ENCODE peak calls at places on chromosomes 1 and 21, in four cellular contexts. J is right lobe of liver, O is esophagus squamous epithelium, Q is stomach. C is an unnamed sample.

GRCh38 chr1:77757066-77757584 is 2.5 kb downstream of the USP33 start:
- DNase-seq in J (no peak), Q (no peak), O (no peak), C (no peak)

GRCh38 chr1:58089898-58090535 is 456.5 kb downstream of the OMA1 start:
- DNase-seq in Q (no peak), O (no peak), J (no peak), C (no peak)

GRCh38 chr1:109768335-109768650 is 4.6 kb upstream of the EPS8L3 start:
- DNase-seq in O (no peak), J (peak; percentile 27), Q (peak; percentile 16), C (no peak)

GRCh38 chr1:241443561-241443960 is 76.0 kb downstream of the FH start:
- DNase-seq in J (no peak), Q (no peak), O (no peak), C (no peak)

GRCh38 chr1:172220376-172220775 is 200.1 kb upstream of the C1orf105 start:
- DNase-seq in O (no peak), J (no peak), Q (no peak), C (no peak)

GRCh38 chr1:117606608-117607261 is 887 bp downstream of the TENT5C start:
- DNase-seq in Q (peak; percentile 56), J (peak; percentile 70), O (no peak), C (peak; percentile 65)

GRCh38 chr21:41703857-41704501 is 62.9 kb downstream of the RIPK4 start:
- DNase-seq in Q (peak; percentile 80), O (no peak), J (no peak), C (no peak)

GRCh38 chr1:185440877-185441276 is 123.8 kb upstream of the IVNS1ABP start:
- DNase-seq in Q (no peak), J (no peak), O (no peak), C (no peak)

GRCh38 chr1:225476538-225476988 is 48.7 kb upstream of the LBR start:
- DNase-seq in Q (no peak), J (no peak), O (no peak), C (no peak)

GRCh38 chr1:171931752-171932151 is 90.5 kb downstream of the DNM3 start:
- DNase-seq in J (no peak), O (no peak), Q (no peak), C (no peak)

GRCh38 chr1:110245876-110246620 is 35.9 kb downstream of the KCNC4 start:
- DNase-seq in Q (no peak), O (no peak), J (no peak), C (no peak)

GRCh38 chr1:76124196-76124595 is 49.6 kb downstream of the ST6GALNAC3 start:
- DNase-seq in J (no peak), Q (no peak), O (no peak), C (peak; percentile 19)

GRCh38 chr1:111538343-111539035 is 35.1 kb upstream of the ADORA3 start:
- DNase-seq in J (no peak), Q (no peak), O (no peak), C (no peak)

GRCh38 chr1:205480349-205481278 is 23.9 kb upstream of the CDK18 start:
- DNase-seq in J (no peak), O (no peak), Q (no peak), C (no peak)

GRCh38 chr1:2003564-2004131 is at the start of gene CFAP74:
- DNase-seq in J (no peak), O (no peak), Q (no peak), C (peak; percentile 66)

GRCh38 chr1:56577859-56578663 is 1.3 kb downstream of the PLPP3 start:
- DNase-seq in Q (peak; percentile 84), J (peak; percentile 74), O (peak; percentile 12), C (peak; percentile 40)

GRCh38 chr1:95042286-95042685 is 30.5 kb downstream of the ALG14 start:
- DNase-seq in J (no peak), Q (no peak), O (no peak), C (no peak)

GRCh38 chr1:97603776-97604175 is 317.1 kb downstream of the DPYD start:
- DNase-seq in O (no peak), Q (no peak), J (no peak), C (no peak)

GRCh38 chr1:152743371-152744145 is 14.3 kb upstream of the KPRP start:
- DNase-seq in Q (no peak), J (no peak), O (no peak), C (no peak)

GRCh38 chr1:185850366-185850765 is 116.2 kb downstream of the HMCN1 start:
- DNase-seq in J (no peak), O (no peak), Q (no peak), C (no peak)

GRCh38 chr1:21531243-21531642 is 22.0 kb downstream of the ALPL start:
- DNase-seq in J (no peak), Q (no peak), O (no peak), C (no peak)

GRCh38 chr1:31769720-31770390 is 5.7 kb upstream of the ADGRB2 start:
- DNase-seq in J (peak; percentile 77), Q (peak; percentile 74), O (no peak), C (peak; percentile 86)

GRCh38 chr1:156245451-156246232 is 2.2 kb downstream of the PAQR6 start:
- DNase-seq in J (no peak), Q (peak; percentile 42), O (no peak), C (peak; percentile 38)

GRCh38 chr1:3981746-3982505 is 81.9 kb upstream of the C1orf174 start:
- DNase-seq in Q (no peak), O (no peak), J (no peak), C (peak; percentile 67)

GRCh38 chr1:58862728-58863385 is 79.0 kb upstream of the JUN start:
- DNase-seq in O (no peak), J (no peak), Q (no peak), C (no peak)

GRCh38 chr21:39720126-39720778 is 24.7 kb upstream of the IGSF5 start:
- DNase-seq in O (no peak), Q (no peak), J (no peak), C (no peak)

GRCh38 chr1:205967555-205968335 is 24.5 kb upstream of the SLC26A9 start:
- DNase-seq in O (no peak), J (no peak), Q (no peak), C (no peak)

GRCh38 chr1:164644268-164644667 is 85.3 kb downstream of the PBX1 start:
- DNase-seq in O (no peak), Q (no peak), J (no peak), C (no peak)

GRCh38 chr1:47423872-47424271 is 7.8 kb downstream of the FOXE3 start:
- DNase-seq in J (no peak), O (no peak), Q (no peak), C (no peak)

GRCh38 chr21:25717491-25718139 is 17.1 kb downstream of the ATP5PF start:
- DNase-seq in J (no peak), Q (no peak), O (no peak), C (no peak)

GRCh38 chr1:25063591-25064416 is 133.7 kb upstream of the RUNX3 start:
- DNase-seq in O (no peak), Q (no peak), J (peak; percentile 12), C (no peak)

GRCh38 chr1:211132681-211133392 is 1.1 kb downstream of the KCNH1 start:
- DNase-seq in Q (no peak), J (no peak), O (no peak), C (no peak)

GRCh38 chr1:179586107-179586823 is 5.4 kb upstream of the TDRD5 start:
- DNase-seq in J (no peak), Q (peak; percentile 85), O (no peak), C (peak; percentile 84)

GRCh38 chr1:198125995-198126758 is 30.6 kb upstream of the NEK7 start:
- DNase-seq in O (no peak), J (no peak), Q (no peak), C (no peak)

GRCh38 chr1:238954865-238955264 is 431.5 kb upstream of the CHRM3 start:
- DNase-seq in O (no peak), J (no peak), Q (no peak), C (no peak)

GRCh38 chr1:93042822-93043557 is 36.1 kb upstream of the MTF2 start:
- DNase-seq in J (no peak), Q (no peak), O (no peak), C (no peak)

GRCh38 chr1:177346960-177347359 is 176.2 kb downstream of the BRINP2 start:
- DNase-seq in J (peak; percentile 60), Q (peak; percentile 78), O (no peak), C (no peak)

DNA sequence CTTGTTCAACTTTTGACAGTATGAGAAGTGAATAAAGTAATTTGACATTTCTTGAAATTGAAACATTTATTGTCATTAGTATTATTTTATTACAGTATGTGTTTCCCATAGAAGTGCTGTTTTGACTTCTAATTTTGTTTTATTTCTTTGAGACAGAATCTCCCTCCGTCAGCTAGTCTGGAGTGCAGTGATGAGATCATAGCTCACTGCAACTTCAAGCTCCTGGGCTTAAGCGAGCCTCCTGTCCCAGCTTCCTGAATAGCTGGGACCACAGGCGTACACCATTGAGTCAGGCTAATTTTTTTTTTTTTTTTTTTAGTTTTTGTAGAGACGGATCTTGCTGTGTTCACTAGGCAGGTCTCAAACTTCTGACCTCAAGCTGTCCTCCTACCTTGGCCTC is 29.2 kb downstream of the THRAP3 start:
- DNase-seq in Q (no peak), J (no peak), O (no peak), C (no peak)
- H3K27ac ChIP-seq in Q (no peak overlapping the region), J (no peak overlapping the region), O (no peak overlapping the region), C (peak overlapping the region; percentile 20)

DNA sequence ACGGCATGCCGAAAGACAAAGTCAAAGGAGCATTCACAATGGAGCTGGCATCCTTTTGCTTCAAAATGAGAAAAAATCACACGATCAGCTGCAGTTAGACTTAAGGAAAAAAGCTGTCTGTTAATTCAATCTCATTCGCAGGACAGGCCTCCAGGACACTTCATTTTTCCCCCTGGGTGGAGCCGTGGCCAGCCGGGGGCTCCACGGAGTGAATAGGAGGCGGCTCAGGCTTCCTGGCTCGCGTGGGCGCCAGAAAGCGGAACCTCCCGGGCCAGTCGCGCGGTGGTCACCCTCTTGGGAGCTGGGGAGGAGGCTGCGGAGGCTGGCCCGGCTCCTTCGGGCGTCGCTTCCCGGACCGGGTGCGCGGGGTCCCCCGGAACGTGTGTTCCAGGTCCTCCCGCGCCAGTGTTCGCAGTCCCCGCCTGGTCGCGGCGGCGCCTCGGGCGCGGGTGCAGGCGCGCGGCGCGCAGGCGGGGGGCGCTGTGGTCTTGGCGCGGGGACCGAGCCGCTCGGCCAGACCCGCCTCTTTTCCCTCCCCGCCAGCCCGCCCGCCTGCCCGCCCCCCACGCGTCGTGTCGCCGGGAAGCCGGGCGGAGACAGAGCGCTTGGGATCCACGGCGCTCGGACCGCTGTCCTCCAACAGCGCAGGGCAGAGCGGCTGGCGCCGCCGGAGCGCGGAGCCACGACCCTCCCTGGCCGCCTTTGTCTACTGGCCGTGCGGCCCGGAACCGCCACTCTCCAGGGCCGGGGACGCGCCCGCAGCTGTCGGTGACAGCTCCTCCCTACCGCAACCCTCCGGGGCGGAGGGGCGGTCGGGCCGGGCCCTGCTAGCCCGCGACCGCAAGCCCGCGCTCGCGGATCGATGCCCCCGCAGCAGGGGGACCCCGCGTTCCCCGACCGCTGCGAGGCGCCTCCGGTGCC is at the start of gene RHOU:
- DNase-seq in Q (peak; percentile 82), J (peak; percentile 89), O (no peak), C (peak; percentile 81)
- TF ChIP-seq POLR2A in Q (no peak), J (peak; percentile 95), O (peak; percentile 67), C (peak; percentile 74)

GRCh38 chr1:162873671-162874666 is 13.0 kb upstream of the CCDC190 start:
- DNase-seq in J (no peak), Q (no peak), O (no peak), C (no peak)
- TF ChIP-seq CTCF in J (no peak), Q (no peak), O (peak; percentile 12), C (no peak)

GRCh38 chr1:87402192-87403046 is 73.7 kb downstream of the LMO4 start:
- DNase-seq in Q (no peak), J (no peak), O (no peak), C (no peak)
- H3K27ac ChIP-seq in Q (no peak overlapping the region), J (no peak overlapping the region), O (no peak overlapping the region), C (no peak overlapping the region)

GRCh38 chr1:182293119-182293589 is 98.4 kb downstream of the GLUL start:
- DNase-seq in Q (no peak), O (no peak), J (peak; percentile 72), C (no peak)
- TF ChIP-seq POLR2A in Q (no peak), O (no peak), J (peak; percentile 51), C (no peak)

GRCh38 chr21:15976807-15977206 is 247.0 kb downstream of the USP25 start:
- DNase-seq in J (no peak), O (no peak), Q (no peak), C (no peak)
- TF ChIP-seq CTCF in J (no peak), O (no peak), Q (no peak), C (no peak)